ENCODE peak calls at places on chromosomes 2 and 18, in six cellular contexts. One of them, this sample, is unnamed.

GRCh38 chr18:68519341-68519740 is 195.6 kb downstream of the TMX3 start:
- DNase-seq in Caco-2: no peak
- DNase-seq in left ventricle myocardium inferior: no peak
- DNase-seq in neural progenitor cell: no peak
- DNase-seq in endodermal cell: no peak
- DNase-seq in small intestine: no peak
- DNase-seq in this sample: no peak

GRCh38 chr2:11411768-11412448 is 54.1 kb downstream of the E2F6 start:
- DNase-seq in left ventricle myocardium inferior: no peak
- DNase-seq in small intestine: peak; percentile 69
- DNase-seq in neural progenitor cell: peak; percentile 75
- DNase-seq in Caco-2: peak; percentile 54
- DNase-seq in endodermal cell: peak; percentile 81
- DNase-seq in this sample: no peak

GRCh38 chr2:207289295-207290018 is 123.7 kb upstream of the KLF7 start:
- DNase-seq in Caco-2: no peak
- DNase-seq in left ventricle myocardium inferior: no peak
- DNase-seq in endodermal cell: no peak
- DNase-seq in neural progenitor cell: no peak
- DNase-seq in small intestine: no peak
- DNase-seq in this sample: no peak

GRCh38 chr2:238560234-238560633 is 133.5 kb downstream of the ASB1 start:
- DNase-seq in Caco-2: no peak
- DNase-seq in endodermal cell: peak; percentile 85
- DNase-seq in neural progenitor cell: peak; percentile 56
- DNase-seq in small intestine: no peak
- DNase-seq in left ventricle myocardium inferior: no peak
- DNase-seq in this sample: peak; percentile 56

GRCh38 chr2:103176289-103176915 is 414.6 kb downstream of the TMEM182 start:
- DNase-seq in small intestine: no peak
- DNase-seq in left ventricle myocardium inferior: no peak
- DNase-seq in neural progenitor cell: peak; percentile 92
- DNase-seq in endodermal cell: peak; percentile 67
- DNase-seq in Caco-2: no peak
- DNase-seq in this sample: no peak

GRCh38 chr2:37869756-37870155 is 55.3 kb upstream of the RMDN2 start:
- DNase-seq in neural progenitor cell: no peak
- DNase-seq in left ventricle myocardium inferior: no peak
- DNase-seq in endodermal cell: no peak
- DNase-seq in Caco-2: no peak
- DNase-seq in small intestine: no peak
- DNase-seq in this sample: no peak

GRCh38 chr2:142707318-142707717 is 170.1 kb upstream of the KYNU start:
- DNase-seq in Caco-2: no peak
- DNase-seq in neural progenitor cell: no peak
- DNase-seq in endodermal cell: peak; percentile 39
- DNase-seq in small intestine: no peak
- DNase-seq in left ventricle myocardium inferior: no peak
- DNase-seq in this sample: no peak

GRCh38 chr2:181813963-181814565 is 77.5 kb upstream of the ITPRID2 start:
- DNase-seq in Caco-2: no peak
- DNase-seq in endodermal cell: no peak
- DNase-seq in small intestine: no peak
- DNase-seq in left ventricle myocardium inferior: no peak
- DNase-seq in neural progenitor cell: no peak
- DNase-seq in this sample: no peak

GRCh38 chr2:168717790-168718502 is 84.5 kb upstream of the NOSTRIN start:
- DNase-seq in left ventricle myocardium inferior: no peak
- DNase-seq in Caco-2: no peak
- DNase-seq in neural progenitor cell: no peak
- DNase-seq in endodermal cell: no peak
- DNase-seq in small intestine: no peak
- DNase-seq in this sample: no peak

GRCh38 chr2:120605231-120605935 is 130.3 kb upstream of the GLI2 start:
- DNase-seq in Caco-2: no peak
- DNase-seq in endodermal cell: no peak
- DNase-seq in left ventricle myocardium inferior: peak; percentile 7
- DNase-seq in small intestine: no peak
- DNase-seq in neural progenitor cell: no peak
- DNase-seq in this sample: peak; percentile 64

GRCh38 chr2:165070089-165070488 is 114.8 kb upstream of the SLC38A11 start:
- DNase-seq in left ventricle myocardium inferior: no peak
- DNase-seq in endodermal cell: peak; percentile 68
- DNase-seq in Caco-2: no peak
- DNase-seq in small intestine: no peak
- DNase-seq in neural progenitor cell: peak; percentile 37
- DNase-seq in this sample: no peak

GRCh38 chr18:11149441-11150270 is at the start of gene PIEZO2:
- DNase-seq in neural progenitor cell: peak; percentile 92
- DNase-seq in left ventricle myocardium inferior: peak; percentile 42
- DNase-seq in Caco-2: no peak
- DNase-seq in endodermal cell: peak; percentile 95
- DNase-seq in small intestine: peak; percentile 17
- DNase-seq in this sample: peak; percentile 81

GRCh38 chr18:23916338-23916737 is 98.2 kb upstream of the TTC39C start:
- DNase-seq in endodermal cell: no peak
- DNase-seq in Caco-2: no peak
- DNase-seq in left ventricle myocardium inferior: no peak
- DNase-seq in neural progenitor cell: no peak
- DNase-seq in small intestine: no peak
- DNase-seq in this sample: no peak

GRCh38 chr2:23426284-23426905 is 41.4 kb downstream of the KLHL29 start:
- DNase-seq in left ventricle myocardium inferior: peak; percentile 57
- DNase-seq in endodermal cell: peak; percentile 70
- DNase-seq in Caco-2: peak; percentile 47
- DNase-seq in small intestine: no peak
- DNase-seq in neural progenitor cell: no peak
- DNase-seq in this sample: peak; percentile 72

GRCh38 chr2:209208211-209208610 is 215.6 kb upstream of the MAP2 start:
- DNase-seq in neural progenitor cell: peak; percentile 64
- DNase-seq in Caco-2: peak; percentile 44
- DNase-seq in small intestine: peak; percentile 20
- DNase-seq in endodermal cell: peak; percentile 64
- DNase-seq in left ventricle myocardium inferior: no peak
- DNase-seq in this sample: no peak

GRCh38 chr2:72859831-72860262 is 27.4 kb upstream of the SPR start:
- DNase-seq in endodermal cell: peak; percentile 93
- DNase-seq in neural progenitor cell: peak; percentile 85
- DNase-seq in Caco-2: peak; percentile 86
- DNase-seq in left ventricle myocardium inferior: no peak
- DNase-seq in small intestine: peak; percentile 85
- DNase-seq in this sample: no peak

GRCh38 chr2:237901932-237902846 is 42.8 kb downstream of the RAMP1 start:
- DNase-seq in left ventricle myocardium inferior: no peak
- DNase-seq in endodermal cell: peak; percentile 67
- DNase-seq in small intestine: no peak
- DNase-seq in neural progenitor cell: no peak
- DNase-seq in Caco-2: no peak
- DNase-seq in this sample: peak; percentile 70

GRCh38 chr2:232777278-232777677 is 913 bp upstream of the KCNJ13 start:
- DNase-seq in small intestine: no peak
- DNase-seq in Caco-2: no peak
- DNase-seq in endodermal cell: no peak
- DNase-seq in left ventricle myocardium inferior: no peak
- DNase-seq in neural progenitor cell: no peak
- DNase-seq in this sample: no peak

GRCh38 chr2:69559696-69560482 is 83.7 kb downstream of the AAK1 start:
- DNase-seq in Caco-2: no peak
- DNase-seq in neural progenitor cell: peak; percentile 81
- DNase-seq in endodermal cell: peak; percentile 66
- DNase-seq in left ventricle myocardium inferior: no peak
- DNase-seq in small intestine: peak; percentile 77
- DNase-seq in this sample: no peak

GRCh38 chr2:17223171-17223570 is 295.1 kb downstream of the RAD51AP2 start:
- DNase-seq in endodermal cell: no peak
- DNase-seq in small intestine: no peak
- DNase-seq in left ventricle myocardium inferior: no peak
- DNase-seq in neural progenitor cell: no peak
- DNase-seq in Caco-2: no peak
- DNase-seq in this sample: no peak

GRCh38 chr18:78559584-78559983 is 420.0 kb upstream of the SALL3 start:
- DNase-seq in endodermal cell: no peak
- DNase-seq in neural progenitor cell: no peak
- DNase-seq in left ventricle myocardium inferior: no peak
- DNase-seq in small intestine: no peak
- DNase-seq in Caco-2: no peak
- DNase-seq in this sample: no peak

GRCh38 chr2:54560146-54560881 is 104.2 kb downstream of the SPTBN1 start:
- DNase-seq in Caco-2: no peak
- DNase-seq in neural progenitor cell: peak; percentile 21
- DNase-seq in left ventricle myocardium inferior: no peak
- DNase-seq in endodermal cell: peak; percentile 67
- DNase-seq in small intestine: peak; percentile 60
- DNase-seq in this sample: peak; percentile 82

GRCh38 chr18:55488473-55488872 is 99.5 kb downstream of the TCF4 start:
- DNase-seq in Caco-2: no peak
- DNase-seq in endodermal cell: peak; percentile 70
- DNase-seq in neural progenitor cell: peak; percentile 62
- DNase-seq in left ventricle myocardium inferior: no peak
- DNase-seq in small intestine: no peak
- DNase-seq in this sample: no peak

GRCh38 chr18:36335476-36336279 is 38.2 kb downstream of the FHOD3 start:
- DNase-seq in small intestine: no peak
- DNase-seq in endodermal cell: no peak
- DNase-seq in neural progenitor cell: no peak
- DNase-seq in left ventricle myocardium inferior: no peak
- DNase-seq in Caco-2: no peak
- DNase-seq in this sample: no peak

GRCh38 chr2:222304737-222305509 is 6.1 kb upstream of the PAX3 start:
- DNase-seq in neural progenitor cell: peak; percentile 62
- DNase-seq in endodermal cell: peak; percentile 61
- DNase-seq in small intestine: no peak
- DNase-seq in left ventricle myocardium inferior: no peak
- DNase-seq in Caco-2: no peak
- DNase-seq in this sample: peak; percentile 82

GRCh38 chr2:175366814-175367213 is 185.3 kb upstream of the ATP5MC3 start:
- DNase-seq in endodermal cell: peak; percentile 81
- DNase-seq in small intestine: peak; percentile 45
- DNase-seq in left ventricle myocardium inferior: no peak
- DNase-seq in neural progenitor cell: peak; percentile 75
- DNase-seq in Caco-2: peak; percentile 40
- DNase-seq in this sample: no peak

GRCh38 chr2:209771474-209772292 is at the start of gene UNC80:
- DNase-seq in endodermal cell: peak; percentile 95
- DNase-seq in small intestine: peak; percentile 16
- DNase-seq in left ventricle myocardium inferior: peak; percentile 41
- DNase-seq in Caco-2: no peak
- DNase-seq in neural progenitor cell: peak; percentile 94
- DNase-seq in this sample: peak; percentile 77

GRCh38 chr2:180573951-180574350 is 406.5 kb upstream of the UBE2E3 start:
- DNase-seq in Caco-2: no peak
- DNase-seq in neural progenitor cell: no peak
- DNase-seq in endodermal cell: no peak
- DNase-seq in small intestine: no peak
- DNase-seq in left ventricle myocardium inferior: no peak
- DNase-seq in this sample: no peak

GRCh38 chr2:67854103-67854502 is 208.7 kb downstream of the C1D start:
- DNase-seq in Caco-2: no peak
- DNase-seq in left ventricle myocardium inferior: no peak
- DNase-seq in endodermal cell: no peak
- DNase-seq in small intestine: no peak
- DNase-seq in neural progenitor cell: no peak
- DNase-seq in this sample: no peak

GRCh38 chr2:191927319-191927867 is 80.5 kb upstream of the CAVIN2 start:
- DNase-seq in Caco-2: no peak
- DNase-seq in endodermal cell: peak; percentile 43
- DNase-seq in small intestine: peak; percentile 32
- DNase-seq in neural progenitor cell: peak; percentile 27
- DNase-seq in left ventricle myocardium inferior: no peak
- DNase-seq in this sample: no peak

GRCh38 chr2:46650556-46651001 is 171.2 kb downstream of the TMEM247 start:
- DNase-seq in endodermal cell: peak; percentile 84
- DNase-seq in Caco-2: peak; percentile 74
- DNase-seq in left ventricle myocardium inferior: no peak
- DNase-seq in small intestine: peak; percentile 73
- DNase-seq in neural progenitor cell: peak; percentile 93
- DNase-seq in this sample: no peak

DNA sequence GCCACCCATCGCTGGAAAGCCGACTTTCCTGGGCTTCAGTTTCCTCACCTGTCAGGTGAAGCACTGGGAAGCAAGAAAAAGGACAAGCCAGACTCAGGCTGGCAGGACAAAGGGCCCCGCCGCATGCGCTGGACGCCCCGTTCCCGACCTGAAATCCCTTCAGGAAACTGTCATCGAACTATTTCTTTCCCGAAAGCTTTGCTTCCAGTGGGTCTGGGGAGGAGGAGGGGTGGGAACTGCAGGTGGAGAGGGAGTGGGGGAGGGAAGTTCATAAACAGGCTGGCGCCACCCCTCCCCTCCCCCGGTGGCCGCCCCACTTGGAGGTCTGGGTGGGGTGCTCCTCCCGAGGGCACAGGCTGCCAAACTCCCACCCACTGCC is 102.2 kb downstream of the FOXI3 start:
- DNase-seq in small intestine: no peak
- DNase-seq in endodermal cell: no peak
- DNase-seq in Caco-2: no peak
- DNase-seq in left ventricle myocardium inferior: no peak
- DNase-seq in neural progenitor cell: peak; percentile 22
- DNase-seq in this sample: no peak
- H3K4me3 ChIP-seq in small intestine: no peak overlapping the region
- H3K4me3 ChIP-seq in endodermal cell: peak overlapping the region; percentile 74
- H3K4me3 ChIP-seq in Caco-2: peak overlapping the region; percentile 33
- H3K4me3 ChIP-seq in left ventricle myocardium inferior: peak overlapping the region; percentile 38
- H3K4me3 ChIP-seq in neural progenitor cell: peak overlapping the region; percentile 42
- H3K4me3 ChIP-seq in this sample: no peak overlapping the region

GRCh38 chr18:52764271-52764670 is 424.3 kb downstream of the DCC start:
- DNase-seq in endodermal cell: no peak
- DNase-seq in left ventricle myocardium inferior: no peak
- DNase-seq in Caco-2: no peak
- DNase-seq in neural progenitor cell: no peak
- DNase-seq in small intestine: no peak
- DNase-seq in this sample: no peak
- H3K9me3 ChIP-seq in endodermal cell: no peaks in the 10 kb centered on the region
- H3K9me3 ChIP-seq in left ventricle myocardium inferior: peaks cover 12% of the 10 kb centered on the region
- H3K9me3 ChIP-seq in Caco-2: no peaks in the 10 kb centered on the region
- H3K9me3 ChIP-seq in neural progenitor cell: no peaks in the 10 kb centered on the region
- H3K9me3 ChIP-seq in small intestine: no peaks in the 10 kb centered on the region
- H3K9me3 ChIP-seq in this sample: peaks cover 12% of the 10 kb centered on the region

DNA sequence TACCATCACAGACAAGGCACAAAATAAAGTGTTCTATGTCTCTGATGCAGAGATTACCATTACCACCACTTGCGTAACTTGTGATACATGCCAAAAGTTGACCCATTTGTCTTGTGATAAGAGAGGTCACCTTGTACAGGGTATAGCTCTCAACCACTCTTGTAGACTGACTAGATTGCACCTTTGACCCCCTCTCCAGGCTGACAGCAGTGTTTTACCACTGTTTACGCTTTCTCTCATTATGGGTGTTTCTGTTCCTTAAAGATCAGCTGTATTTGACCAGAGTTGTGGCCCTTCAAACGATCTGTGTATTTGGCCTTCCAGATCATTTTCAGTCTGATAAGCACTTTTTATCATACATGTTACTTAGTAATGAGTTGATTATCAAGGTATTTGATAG is 215.7 kb upstream of the HNMT start:
- DNase-seq in Caco-2: peak; percentile 37
- DNase-seq in small intestine: no peak
- DNase-seq in neural progenitor cell: no peak
- DNase-seq in left ventricle myocardium inferior: no peak
- DNase-seq in endodermal cell: no peak
- DNase-seq in this sample: no peak
- H3K4me3 ChIP-seq in Caco-2: no peak overlapping the region
- H3K4me3 ChIP-seq in small intestine: no peak overlapping the region
- H3K4me3 ChIP-seq in neural progenitor cell: no peak overlapping the region
- H3K4me3 ChIP-seq in left ventricle myocardium inferior: no peak overlapping the region
- H3K4me3 ChIP-seq in endodermal cell: no peak overlapping the region
- H3K4me3 ChIP-seq in this sample: no peak overlapping the region

GRCh38 chr2:2771721-2772411 is 440.8 kb upstream of the MYT1L start:
- DNase-seq in left ventricle myocardium inferior: no peak
- DNase-seq in Caco-2: no peak
- DNase-seq in endodermal cell: no peak
- DNase-seq in neural progenitor cell: no peak
- DNase-seq in small intestine: no peak
- DNase-seq in this sample: peak; percentile 51
- H3K9me3 ChIP-seq in left ventricle myocardium inferior: no peaks in the 10 kb centered on the region
- H3K9me3 ChIP-seq in Caco-2: no peaks in the 10 kb centered on the region
- H3K9me3 ChIP-seq in endodermal cell: no peaks in the 10 kb centered on the region
- H3K9me3 ChIP-seq in neural progenitor cell: no peaks in the 10 kb centered on the region
- H3K9me3 ChIP-seq in small intestine: no peaks in the 10 kb centered on the region
- H3K9me3 ChIP-seq in this sample: no peaks in the 10 kb centered on the region